ENCODE peak calls at places on chromosomes 12 and 14, in five cellular contexts. K, Y, W, R and D are unnamed samples.

GRCh38 chr12:92342574-92342973 is 196.9 kb upstream of the BTG1 start:
- DNase-seq in W (no peak), Y (no peak), K (no peak), R (no peak), D (no peak)

GRCh38 chr12:14417717-14418116 is 52.2 kb downstream of the ATF7IP start:
- DNase-seq in W (peak; percentile 45), R (peak; percentile 50), K (peak; percentile 51), Y (peak; percentile 98), D (no peak)

GRCh38 chr12:49529409-49529808 is 9.4 kb upstream of the KCNH3 start:
- DNase-seq in Y (no peak), W (no peak), R (no peak), K (no peak), D (no peak)

GRCh38 chr14:32513571-32514009 is 184.5 kb downstream of the AKAP6 start:
- DNase-seq in K (no peak), Y (peak; percentile 58), R (no peak), W (no peak), D (no peak)

GRCh38 chr12:50070314-50071060 is 13.1 kb downstream of the ASIC1 start:
- DNase-seq in R (peak; percentile 82), K (peak; percentile 83), Y (peak; percentile 91), W (peak; percentile 57), D (no peak)

GRCh38 chr12:54420766-54421144 is 1.7 kb upstream of the ITGA5 start:
- DNase-seq in Y (no peak), K (peak; percentile 41), R (no peak), W (no peak), D (no peak)

GRCh38 chr12:12736759-12737676 is 19.9 kb downstream of the CDKN1B start:
- DNase-seq in W (peak; percentile 31), R (no peak), K (peak; percentile 36), Y (peak; percentile 69), D (no peak)

GRCh38 chr14:103232831-103233319 is 101.2 kb upstream of the EIF5 start:
- DNase-seq in K (peak; percentile 40), R (no peak), W (no peak), Y (no peak), D (peak; percentile 18)

GRCh38 chr12:24960222-24960855 is 11.4 kb upstream of the BCAT1 start:
- DNase-seq in K (peak; percentile 71), W (no peak), R (no peak), Y (peak; percentile 81), D (no peak)

GRCh38 chr12:57609781-57610552 is 1.3 kb upstream of the ARHGEF25 start:
- DNase-seq in R (peak; percentile 47), W (no peak), K (no peak), Y (no peak), D (peak; percentile 37)

GRCh38 chr12:79725987-79726386 is 35.2 kb upstream of the PAWR start:
- DNase-seq in K (peak; percentile 55), Y (peak; percentile 77), W (no peak), R (no peak), D (no peak)

GRCh38 chr12:53949631-53950440 is 4.9 kb upstream of the HOXC12 start:
- DNase-seq in W (no peak), Y (no peak), K (no peak), R (no peak), D (no peak)

GRCh38 chr14:67397536-67397935 is 14.4 kb downstream of the PLEK2 start:
- DNase-seq in W (no peak), R (no peak), K (no peak), Y (no peak), D (no peak)

GRCh38 chr12:95922231-95922630 is 20.2 kb downstream of the CCDC38 start:
- DNase-seq in K (peak; percentile 23), Y (peak; percentile 12), W (no peak), R (no peak), D (no peak)

GRCh38 chr12:125015680-125016310 is 22.4 kb downstream of the BRI3BP start:
- DNase-seq in Y (no peak), R (no peak), K (no peak), W (no peak), D (no peak)

GRCh38 chr12:89261982-89262381 is 90.3 kb downstream of the DUSP6 start:
- DNase-seq in K (no peak), R (no peak), W (no peak), Y (no peak), D (no peak)

GRCh38 chr12:31250179-31250578 is 75.8 kb downstream of the SINHCAF start:
- DNase-seq in Y (no peak), R (no peak), W (no peak), K (no peak), D (no peak)